ENCODE peak calls at places on chromosomes 5 and 9, in six cellular contexts. U is fibroblast of lung, S is lower leg skin, H is A673, E is heart right ventricle, D is left ventricle myocardium inferior. O is an unnamed sample.

GRCh38 chr5:76782444-76782843 is 36.4 kb upstream of the F2RL1 start:
- DNase-seq in U (no peak), S (no peak), H (no peak), E (no peak), D (no peak), O (no peak)

GRCh38 chr5:142179776-142180387 is 71.3 kb downstream of the NDFIP1 start:
- DNase-seq in U (no peak), S (no peak), H (no peak), E (no peak), D (no peak), O (no peak)

GRCh38 chr9:16046713-16047112 is 493.9 kb downstream of the CCDC171 start:
- DNase-seq in U (no peak), S (no peak), H (no peak), E (no peak), D (no peak), O (no peak)

GRCh38 chr5:111948517-111948916 is 191.5 kb upstream of the NREP start:
- DNase-seq in U (peak), S (peak), H (no peak), E (no peak), D (no peak), O (no peak)

GRCh38 chr5:172531704-172532026 is 77.3 kb upstream of the SH3PXD2B start:
- DNase-seq in U (no peak), S (no peak), H (no peak), E (no peak), D (no peak), O (no peak)

GRCh38 chr9:108184941-108185340 is 670.8 kb downstream of the ACTL7B start:
- DNase-seq in U (no peak), S (peak), H (no peak), E (no peak), D (no peak), O (no peak)

GRCh38 chr9:135015986-135016640 is 71.4 kb upstream of the OLFM1 start:
- DNase-seq in U (no peak), S (no peak), H (no peak), E (no peak), D (no peak), O (no peak)

GRCh38 chr9:128863647-128864046 is 18.1 kb downstream of the KYAT1 start:
- DNase-seq in U (peak), S (peak), H (peak), E (peak), D (peak), O (peak)

GRCh38 chr5:177478711-177479646 is 5.5 kb upstream of the DBN1 start:
- DNase-seq in U (peak), S (peak), H (no peak), E (peak), D (peak), O (no peak)

GRCh38 chr5:42948961-42949347 is 91.2 kb downstream of the ANXA2R start:
- DNase-seq in U (peak), S (no peak), H (no peak), E (no peak), D (no peak), O (no peak)

GRCh38 chr5:42951169-42951846 is 88.8 kb downstream of the ANXA2R start:
- DNase-seq in U (peak), S (peak), H (peak), E (peak), D (peak), O (no peak)

GRCh38 chr5:42949348-42950090 is 90.6 kb downstream of the ANXA2R start:
- DNase-seq in U (peak), S (peak), H (peak), E (peak), D (peak), O (no peak)

GRCh38 chr5:42950466-42951168 is 89.5 kb downstream of the ANXA2R start:
- DNase-seq in U (peak), S (peak), H (peak), E (peak), D (peak), O (no peak)

GRCh38 chr5:42950091-42950465 is 90.0 kb downstream of the ANXA2R start:
- DNase-seq in U (no peak), S (no peak), H (no peak), E (no peak), D (no peak), O (no peak)
- H3K4me3 ChIP-seq in U (peak), S (no peak), H (peak), E (peak), D (peak), O (peak)

GRCh38 chr5:43105369-43106289 is 15.1 kb upstream of the ZNF131 start:
- DNase-seq in U (peak), S (peak), H (peak), E (peak), D (peak), O (peak)
- H3K4me3 ChIP-seq in U (peak), S (no peak), H (peak), E (peak), D (peak), O (peak)

GRCh38 chr9:124871156-124871561 is 9.2 kb downstream of the ARPC5L start:
- DNase-seq in U (no peak), S (no peak), H (no peak), E (no peak), D (no peak), O (no peak)
- H3K4me3 ChIP-seq in U (peak), S (no peak), H (peak), E (no peak), D (peak), O (peak)

DNA sequence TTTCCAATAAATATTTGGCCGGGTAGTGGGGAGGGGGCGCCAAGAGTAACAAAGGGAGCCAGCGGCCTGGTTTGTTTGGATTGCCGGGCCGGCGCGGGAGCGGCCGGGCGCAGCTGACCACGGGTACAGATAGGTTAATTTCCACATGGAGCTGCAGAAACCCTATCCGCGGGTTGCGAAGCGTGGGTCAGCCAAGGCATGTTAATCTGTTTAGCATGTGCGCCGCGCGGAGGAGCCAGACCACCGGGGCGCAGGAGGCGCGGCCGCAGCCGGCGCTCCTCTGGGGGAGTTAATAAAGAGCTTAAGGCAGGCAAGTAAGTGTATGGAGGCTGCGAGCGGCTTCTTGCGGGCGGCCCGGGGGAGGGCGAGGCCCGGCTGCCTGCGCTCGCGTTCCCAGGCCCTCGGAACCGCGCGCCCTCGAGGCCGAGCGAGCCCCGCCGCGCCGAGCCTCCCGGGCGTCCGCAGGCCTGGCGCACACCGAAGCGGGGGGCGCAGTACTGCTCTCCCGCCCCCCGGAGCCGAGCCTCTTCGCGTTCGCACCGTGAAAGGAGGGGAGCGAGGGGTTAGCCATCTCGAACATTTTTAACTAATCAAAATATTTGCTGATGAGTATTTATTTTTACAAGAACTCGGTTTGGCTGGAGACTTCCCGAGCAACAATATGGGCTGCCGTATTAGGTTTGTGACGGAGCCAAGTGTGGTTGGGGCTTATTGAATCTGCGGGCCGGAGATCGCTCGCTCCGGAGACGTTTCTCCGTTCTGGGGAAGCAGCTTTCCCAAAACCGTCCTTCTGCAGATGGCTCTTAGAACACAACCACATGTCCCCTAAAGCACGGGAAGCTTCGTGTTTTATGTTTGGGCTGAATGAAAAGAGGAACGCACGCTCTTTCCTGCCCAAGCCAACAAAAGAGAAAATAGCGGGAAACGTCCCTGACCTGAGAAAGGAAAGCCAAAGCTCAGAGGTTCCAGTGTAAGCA is 28.9 kb downstream of the FOXD1 start:
- DNase-seq in U (peak), S (no peak), H (peak), E (no peak), D (no peak), O (no peak)
- H3K4me3 ChIP-seq in U (peak), S (no peak), H (peak), E (peak), D (peak), O (peak)

GRCh38 chr9:4515958-4516375 is 25.7 kb downstream of the SLC1A1 start:
- DNase-seq in U (peak), S (no peak), H (peak), E (no peak), D (no peak), O (no peak)
- H3K4me3 ChIP-seq in U (no peak), S (no peak), H (no peak), E (no peak), D (no peak), O (no peak)

GRCh38 chr5:116576043-116576713 is 1.6 kb upstream of the SEMA6A start:
- DNase-seq in U (peak), S (peak), H (peak), E (peak), D (peak), O (peak)
- H3K4me3 ChIP-seq in U (peak), S (peak), H (peak), E (peak), D (peak), O (peak)